ENCODE peak calls at places on chromosome 19, in five cellular contexts. One of them, this sample, is unnamed.

GRCh38 chr19:47518854-47519253 is 4.0 kb upstream of the NAPA start:
- DNase-seq in IMR-90: no peak
- DNase-seq in astrocyte of the cerebellum: no peak
- DNase-seq in nephron progenitor cell: no peak
- DNase-seq in cardiac fibroblast: no peak
- DNase-seq in this sample: no peak

GRCh38 chr19:17205237-17206140 is 9.7 kb upstream of the USE1 start:
- DNase-seq in IMR-90: peak; percentile 34
- DNase-seq in cardiac fibroblast: peak; percentile 72
- DNase-seq in astrocyte of the cerebellum: peak; percentile 34
- DNase-seq in nephron progenitor cell: peak; percentile 57
- DNase-seq in this sample: peak; percentile 70

GRCh38 chr19:23802290-23802689 is 43.6 kb upstream of the ZNF681 start:
- DNase-seq in nephron progenitor cell: no peak
- DNase-seq in cardiac fibroblast: no peak
- DNase-seq in IMR-90: no peak
- DNase-seq in astrocyte of the cerebellum: no peak
- DNase-seq in this sample: no peak

GRCh38 chr19:42683917-42684513 is 56.3 kb downstream of the PSG3 start:
- DNase-seq in IMR-90: peak; percentile 31
- DNase-seq in cardiac fibroblast: peak; percentile 36
- DNase-seq in nephron progenitor cell: peak; percentile 21
- DNase-seq in astrocyte of the cerebellum: no peak
- DNase-seq in this sample: no peak

GRCh38 chr19:15107056-15108010 is at the start of gene SYDE1:
- DNase-seq in IMR-90: peak; percentile 55
- DNase-seq in nephron progenitor cell: peak; percentile 62
- DNase-seq in cardiac fibroblast: peak; percentile 82
- DNase-seq in astrocyte of the cerebellum: peak; percentile 16
- DNase-seq in this sample: no peak

GRCh38 chr19:38264486-38265212 is at the start of gene SPINT2:
- DNase-seq in astrocyte of the cerebellum: no peak
- DNase-seq in IMR-90: no peak
- DNase-seq in nephron progenitor cell: peak; percentile 82
- DNase-seq in cardiac fibroblast: no peak
- DNase-seq in this sample: no peak

GRCh38 chr19:24101459-24102122 is 14.6 kb downstream of the ZNF254 start:
- DNase-seq in IMR-90: no peak
- DNase-seq in astrocyte of the cerebellum: no peak
- DNase-seq in nephron progenitor cell: no peak
- DNase-seq in cardiac fibroblast: no peak
- DNase-seq in this sample: no peak

GRCh38 chr19:14516746-14517438 is 1.3 kb downstream of the DNAJB1 start:
- DNase-seq in astrocyte of the cerebellum: no peak
- DNase-seq in nephron progenitor cell: no peak
- DNase-seq in cardiac fibroblast: no peak
- DNase-seq in IMR-90: no peak
- DNase-seq in this sample: no peak

GRCh38 chr19:47414469-47414868 is 4.9 kb downstream of the MEIS3 start:
- DNase-seq in astrocyte of the cerebellum: no peak
- DNase-seq in cardiac fibroblast: no peak
- DNase-seq in nephron progenitor cell: peak; percentile 46
- DNase-seq in IMR-90: no peak
- DNase-seq in this sample: no peak

GRCh38 chr19:4194353-4194752 is 11.9 kb downstream of the ANKRD24 start:
- DNase-seq in cardiac fibroblast: no peak
- DNase-seq in IMR-90: no peak
- DNase-seq in astrocyte of the cerebellum: no peak
- DNase-seq in nephron progenitor cell: no peak
- DNase-seq in this sample: no peak

GRCh38 chr19:19444694-19445155 is 39.2 kb downstream of the GATAD2A start:
- DNase-seq in cardiac fibroblast: peak; percentile 61
- DNase-seq in astrocyte of the cerebellum: no peak
- DNase-seq in nephron progenitor cell: no peak
- DNase-seq in IMR-90: peak; percentile 36
- DNase-seq in this sample: peak; percentile 53

GRCh38 chr19:47309608-47310007 is at the start of gene C5AR1:
- DNase-seq in nephron progenitor cell: no peak
- DNase-seq in astrocyte of the cerebellum: no peak
- DNase-seq in cardiac fibroblast: no peak
- DNase-seq in IMR-90: no peak
- DNase-seq in this sample: peak; percentile 88

GRCh38 chr19:41702208-41702651 is 6.2 kb upstream of the CEACAM5 start:
- DNase-seq in astrocyte of the cerebellum: no peak
- DNase-seq in nephron progenitor cell: no peak
- DNase-seq in cardiac fibroblast: no peak
- DNase-seq in IMR-90: peak; percentile 33
- DNase-seq in this sample: no peak

GRCh38 chr19:13260883-13261653 is 110.9 kb downstream of the IER2 start:
- DNase-seq in cardiac fibroblast: peak; percentile 60
- DNase-seq in nephron progenitor cell: no peak
- DNase-seq in IMR-90: peak; percentile 93
- DNase-seq in astrocyte of the cerebellum: peak; percentile 49
- DNase-seq in this sample: peak; percentile 80

GRCh38 chr19:1002600-1002999 is 2.4 kb downstream of the GRIN3B start:
- DNase-seq in IMR-90: no peak
- DNase-seq in astrocyte of the cerebellum: no peak
- DNase-seq in nephron progenitor cell: no peak
- DNase-seq in cardiac fibroblast: no peak
- DNase-seq in this sample: no peak

GRCh38 chr19:4707322-4707721 is 16.3 kb downstream of the DPP9 start:
- DNase-seq in nephron progenitor cell: no peak
- DNase-seq in IMR-90: no peak
- DNase-seq in astrocyte of the cerebellum: no peak
- DNase-seq in cardiac fibroblast: no peak
- DNase-seq in this sample: no peak

GRCh38 chr19:19538077-19538764 is at the start of gene CILP2:
- DNase-seq in cardiac fibroblast: no peak
- DNase-seq in astrocyte of the cerebellum: no peak
- DNase-seq in IMR-90: no peak
- DNase-seq in nephron progenitor cell: peak; percentile 93
- DNase-seq in this sample: no peak

GRCh38 chr19:7265963-7266362 is 28.3 kb downstream of the INSR start:
- DNase-seq in cardiac fibroblast: no peak
- DNase-seq in astrocyte of the cerebellum: no peak
- DNase-seq in nephron progenitor cell: no peak
- DNase-seq in IMR-90: no peak
- DNase-seq in this sample: no peak

GRCh38 chr19:1035998-1036621 is 3.8 kb upstream of the ABCA7 start:
- DNase-seq in cardiac fibroblast: no peak
- DNase-seq in nephron progenitor cell: no peak
- DNase-seq in IMR-90: no peak
- DNase-seq in astrocyte of the cerebellum: no peak
- DNase-seq in this sample: peak; percentile 37

GRCh38 chr19:13154911-13155471 is 4.8 kb downstream of the IER2 start:
- DNase-seq in cardiac fibroblast: no peak
- DNase-seq in astrocyte of the cerebellum: no peak
- DNase-seq in IMR-90: peak; percentile 65
- DNase-seq in nephron progenitor cell: peak; percentile 65
- DNase-seq in this sample: peak; percentile 66

GRCh38 chr19:52453324-52454094 is at the start of gene ZNF578:
- DNase-seq in cardiac fibroblast: peak; percentile 89
- DNase-seq in IMR-90: peak; percentile 84
- DNase-seq in nephron progenitor cell: peak; percentile 1
- DNase-seq in astrocyte of the cerebellum: peak; percentile 42
- DNase-seq in this sample: no peak

GRCh38 chr19:2739602-2740313 is at the start of gene SLC39A3:
- DNase-seq in nephron progenitor cell: peak; percentile 100
- DNase-seq in IMR-90: peak; percentile 98
- DNase-seq in cardiac fibroblast: peak; percentile 99
- DNase-seq in astrocyte of the cerebellum: peak; percentile 97
- DNase-seq in this sample: peak; percentile 99
- TF ChIP-seq CTCF in nephron progenitor cell: no peak
- TF ChIP-seq CTCF in IMR-90: no peak
- TF ChIP-seq CTCF in cardiac fibroblast: peak; percentile 12
- TF ChIP-seq CTCF in astrocyte of the cerebellum: no peak
- TF ChIP-seq CTCF in this sample: no peak

GRCh38 chr19:54660967-54661366 is 1.8 kb upstream of the LILRB4 start:
- DNase-seq in IMR-90: no peak
- DNase-seq in nephron progenitor cell: no peak
- DNase-seq in cardiac fibroblast: no peak
- DNase-seq in astrocyte of the cerebellum: no peak
- DNase-seq in this sample: no peak

GRCh38 chr19:54665530-54665929 is 2.7 kb downstream of the LILRB4 start:
- DNase-seq in astrocyte of the cerebellum: no peak
- DNase-seq in IMR-90: no peak
- DNase-seq in nephron progenitor cell: no peak
- DNase-seq in cardiac fibroblast: no peak
- DNase-seq in this sample: no peak

GRCh38 chr19:54661846-54662489 is 817 bp upstream of the LILRB4 start:
- DNase-seq in astrocyte of the cerebellum: no peak
- DNase-seq in IMR-90: no peak
- DNase-seq in nephron progenitor cell: no peak
- DNase-seq in cardiac fibroblast: no peak
- DNase-seq in this sample: no peak

GRCh38 chr19:54660306-54660705 is 2.5 kb upstream of the LILRB4 start:
- DNase-seq in nephron progenitor cell: no peak
- DNase-seq in astrocyte of the cerebellum: no peak
- DNase-seq in cardiac fibroblast: no peak
- DNase-seq in IMR-90: no peak
- DNase-seq in this sample: no peak

DNA sequence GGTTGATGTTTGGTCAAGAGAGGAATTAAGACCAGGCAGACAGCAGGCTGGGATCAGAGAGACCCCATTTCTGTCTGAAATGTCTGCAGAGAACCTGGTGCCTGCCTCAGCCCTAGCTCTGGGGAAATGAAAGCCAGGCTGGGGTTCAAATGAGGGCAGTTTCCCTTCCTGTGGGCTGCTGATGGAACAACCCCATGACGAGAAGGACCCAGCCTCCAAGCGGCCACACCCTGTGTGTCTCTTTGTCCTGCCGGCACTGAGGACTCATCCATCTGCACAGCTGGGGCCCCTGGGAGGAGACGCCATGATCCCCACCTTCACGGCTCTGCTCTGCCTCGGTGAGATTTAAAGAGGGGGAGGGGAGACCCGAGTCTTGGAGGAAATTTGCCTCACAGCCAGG is at the start of gene LILRB4:
- DNase-seq in astrocyte of the cerebellum: no peak
- DNase-seq in IMR-90: no peak
- DNase-seq in nephron progenitor cell: no peak
- DNase-seq in cardiac fibroblast: no peak
- DNase-seq in this sample: peak; percentile 89
- TF ChIP-seq CTCF in astrocyte of the cerebellum: no peak
- TF ChIP-seq CTCF in IMR-90: no peak
- TF ChIP-seq CTCF in nephron progenitor cell: no peak
- TF ChIP-seq CTCF in cardiac fibroblast: no peak
- TF ChIP-seq CTCF in this sample: no peak

DNA sequence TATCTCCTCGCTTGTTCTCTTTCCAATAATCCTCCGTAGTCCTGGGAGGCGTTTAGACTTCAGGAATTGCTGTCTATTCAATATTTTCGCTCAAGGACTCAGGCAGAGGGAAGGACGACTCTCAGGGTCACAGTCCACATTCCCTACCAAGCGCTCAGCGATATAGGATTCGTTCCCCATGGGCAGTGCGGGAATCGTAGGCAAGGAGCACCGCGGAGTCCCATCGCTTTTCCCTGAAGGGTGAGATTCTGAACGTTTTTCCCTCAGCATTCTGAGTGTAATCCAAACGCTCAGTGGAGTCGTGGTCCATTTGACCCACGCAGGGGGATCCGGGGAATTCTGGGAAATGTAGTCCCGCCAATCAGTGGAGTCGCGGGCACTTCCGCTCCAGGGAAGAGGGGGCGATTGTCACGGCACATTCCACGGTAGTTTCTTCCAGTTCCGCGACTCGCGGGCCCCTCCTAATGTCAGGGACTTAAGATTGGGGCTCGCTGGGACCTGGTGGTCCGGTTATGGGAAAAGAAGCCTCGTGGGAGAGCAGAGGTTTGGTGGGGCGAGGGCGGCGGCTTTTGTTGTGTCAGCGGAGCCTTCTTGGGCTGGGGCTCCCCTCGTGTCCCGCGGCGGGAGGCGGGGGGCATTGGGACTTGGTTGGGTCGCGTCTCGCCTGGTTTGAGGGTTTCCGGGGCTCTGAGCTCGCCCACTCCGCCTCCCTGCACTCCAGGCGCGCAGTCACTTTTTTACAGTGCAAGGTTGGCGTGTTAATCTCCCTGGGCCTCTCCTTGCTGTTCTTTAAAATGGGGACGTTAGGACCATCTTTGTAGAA is at the start of gene ZNF234:
- DNase-seq in cardiac fibroblast: peak; percentile 86
- DNase-seq in IMR-90: peak; percentile 85
- DNase-seq in nephron progenitor cell: peak; percentile 77
- DNase-seq in astrocyte of the cerebellum: peak; percentile 55
- DNase-seq in this sample: peak; percentile 60
- TF ChIP-seq CTCF in cardiac fibroblast: no peak
- TF ChIP-seq CTCF in IMR-90: peak; percentile 4
- TF ChIP-seq CTCF in nephron progenitor cell: no peak
- TF ChIP-seq CTCF in astrocyte of the cerebellum: no peak
- TF ChIP-seq CTCF in this sample: no peak

DNA sequence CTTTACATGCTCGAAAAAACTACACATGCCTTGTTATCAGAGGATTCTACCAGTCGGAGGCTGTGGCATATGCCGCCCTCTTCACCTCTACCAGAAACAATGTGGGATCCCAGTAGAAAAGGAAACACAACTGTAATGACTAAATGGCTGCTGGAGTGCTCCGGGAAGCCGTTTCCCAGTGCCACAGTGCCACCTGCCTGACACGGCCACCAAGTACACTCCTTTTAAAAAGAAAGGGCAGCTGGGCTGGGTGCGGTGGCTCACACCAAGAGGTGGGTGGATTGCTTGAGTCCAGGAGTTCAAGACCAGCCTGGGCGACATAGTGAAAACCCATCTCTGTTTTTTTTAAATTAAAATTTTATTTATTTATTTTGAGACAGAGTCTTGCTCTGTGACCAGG is 67.3 kb downstream of the TRPM4 start:
- DNase-seq in cardiac fibroblast: peak; percentile 70
- DNase-seq in nephron progenitor cell: peak; percentile 67
- DNase-seq in IMR-90: peak; percentile 57
- DNase-seq in astrocyte of the cerebellum: no peak
- DNase-seq in this sample: peak; percentile 52
- TF ChIP-seq CTCF in cardiac fibroblast: peak; percentile 51
- TF ChIP-seq CTCF in nephron progenitor cell: peak; percentile 56
- TF ChIP-seq CTCF in IMR-90: peak; percentile 60
- TF ChIP-seq CTCF in astrocyte of the cerebellum: peak; percentile 29
- TF ChIP-seq CTCF in this sample: peak; percentile 30

GRCh38 chr19:2064788-2065524 is 13.9 kb upstream of the MKNK2 start:
- DNase-seq in nephron progenitor cell: no peak
- DNase-seq in astrocyte of the cerebellum: no peak
- DNase-seq in IMR-90: no peak
- DNase-seq in cardiac fibroblast: no peak
- DNase-seq in this sample: no peak
- TF ChIP-seq CTCF in nephron progenitor cell: no peak
- TF ChIP-seq CTCF in astrocyte of the cerebellum: no peak
- TF ChIP-seq CTCF in IMR-90: no peak
- TF ChIP-seq CTCF in cardiac fibroblast: no peak
- TF ChIP-seq CTCF in this sample: no peak

GRCh38 chr19:40235238-40236025 is 8.9 kb upstream of the CCNP start:
- DNase-seq in nephron progenitor cell: no peak
- DNase-seq in astrocyte of the cerebellum: no peak
- DNase-seq in cardiac fibroblast: no peak
- DNase-seq in IMR-90: no peak
- DNase-seq in this sample: no peak
- TF ChIP-seq CTCF in nephron progenitor cell: peak; percentile 23
- TF ChIP-seq CTCF in astrocyte of the cerebellum: peak; percentile 25
- TF ChIP-seq CTCF in cardiac fibroblast: peak; percentile 20
- TF ChIP-seq CTCF in IMR-90: peak; percentile 25
- TF ChIP-seq CTCF in this sample: no peak